ENCODE peak calls at places on chromosomes 1 and 21, in four cellular contexts. I, L, D and W are unnamed samples.

GRCh38 chr1:185961664-185962063 is 227.5 kb downstream of the HMCN1 start:
- ATAC-seq in I (no peak), L (no peak), D (peak), W (no peak)

GRCh38 chr1:101150266-101150665 is 86.6 kb upstream of the S1PR1 start:
- ATAC-seq in I (no peak), L (no peak), D (no peak), W (no peak)

GRCh38 chr1:2229032-2229920 is 1.2 kb downstream of the SKI start:
- ATAC-seq in I (peak), L (no peak), D (peak), W (peak)

GRCh38 chr1:62725255-62725654 is 37.1 kb upstream of the DOCK7 start:
- ATAC-seq in I (no peak), L (no peak), D (no peak), W (no peak)

GRCh38 chr1:107477233-107477632 is 336.4 kb downstream of the NTNG1 start:
- ATAC-seq in I (no peak), L (no peak), D (no peak), W (no peak)

GRCh38 chr1:11320153-11320936 is 47.3 kb downstream of the UBIAD1 start:
- ATAC-seq in I (no peak), L (peak), D (no peak), W (no peak)

GRCh38 chr1:91997607-91998195 is 32.1 kb upstream of the EPHX4 start:
- ATAC-seq in I (no peak), L (no peak), D (peak), W (no peak)

GRCh38 chr1:47823016-47823843 is 174.0 kb downstream of the TRABD2B start:
- ATAC-seq in I (no peak), L (no peak), D (no peak), W (no peak)

GRCh38 chr1:173451981-173452380 is 25.2 kb upstream of the PRDX6 start:
- ATAC-seq in I (no peak), L (no peak), D (peak), W (peak)

GRCh38 chr1:2152914-2153313 is 41.7 kb downstream of the FAAP20 start:
- ATAC-seq in I (no peak), L (no peak), D (no peak), W (no peak)

GRCh38 chr1:25658791-25659431 is 42.3 kb downstream of the MAN1C1 start:
- ATAC-seq in I (peak), L (no peak), D (peak), W (peak)

GRCh38 chr1:10189659-10190058 is 20.7 kb upstream of the KIF1B start:
- ATAC-seq in I (no peak), L (no peak), D (no peak), W (no peak)

GRCh38 chr1:112998592-112999235 is 42.7 kb upstream of the SLC16A1 start:
- ATAC-seq in I (peak), L (no peak), D (peak), W (peak)

GRCh38 chr1:40861227-40862003 is 748 bp downstream of the CITED4 start:
- ATAC-seq in I (peak), L (no peak), D (peak), W (peak)

GRCh38 chr1:65952692-65953091 is 160.0 kb downstream of the PDE4B start:
- ATAC-seq in I (no peak), L (no peak), D (no peak), W (no peak)

GRCh38 chr1:223421025-223421424 is 27.8 kb downstream of the CCDC185 start:
- ATAC-seq in I (no peak), L (no peak), D (no peak), W (no peak)

GRCh38 chr1:1348420-1349255 is 580 bp downstream of the DVL1 start:
- ATAC-seq in I (no peak), L (no peak), D (no peak), W (peak)

GRCh38 chr1:54125671-54126070 is 27.1 kb downstream of the CDCP2 start:
- ATAC-seq in I (no peak), L (peak), D (no peak), W (no peak)

GRCh38 chr21:45141507-45141906 is 67.1 kb downstream of the ADARB1 start:
- ATAC-seq in I (no peak), L (no peak), D (no peak), W (no peak)

GRCh38 chr1:173410133-173410793 is 66.9 kb upstream of the PRDX6 start:
- ATAC-seq in I (no peak), L (no peak), D (no peak), W (no peak)

GRCh38 chr1:32881871-32882850 is 4.1 kb upstream of the HPCA start:
- ATAC-seq in I (peak), L (no peak), D (no peak), W (no peak)

GRCh38 chr1:42767510-42767924 is 468 bp downstream of the C1orf50 start:
- ATAC-seq in I (peak), L (peak), D (peak), W (peak)

GRCh38 chr1:39829791-39830533 is 41.3 kb upstream of the BMP8B start:
- ATAC-seq in I (no peak), L (peak), D (no peak), W (no peak)

GRCh38 chr1:160451859-160452232 is 51.5 kb downstream of the VANGL2 start:
- ATAC-seq in I (no peak), L (no peak), D (no peak), W (no peak)

GRCh38 chr1:45328680-45329079 is 2.0 kb downstream of the HPDL start:
- ATAC-seq in I (no peak), L (no peak), D (no peak), W (no peak)

GRCh38 chr21:29300547-29301138 is 1.9 kb downstream of the BACH1 start:
- ATAC-seq in I (no peak), L (no peak), D (no peak), W (no peak)

GRCh38 chr1:145889722-145890121 is 4.1 kb upstream of the ANKRD35 start:
- ATAC-seq in I (no peak), L (no peak), D (no peak), W (no peak)

GRCh38 chr1:156076609-156077429 is 5.4 kb downstream of the MEX3A start:
- ATAC-seq in I (peak), L (no peak), D (peak), W (peak)

GRCh38 chr1:51535006-51535592 is 16.0 kb upstream of the EPS15 start:
- ATAC-seq in I (peak), L (peak), D (peak), W (peak)

GRCh38 chr21:17045214-17045835 is 467.5 kb upstream of the CXADR start:
- ATAC-seq in I (no peak), L (no peak), D (peak), W (no peak)
- TF ChIP-seq CTCF in I (peak), L (no peak), D (peak), W (peak)

DNA sequence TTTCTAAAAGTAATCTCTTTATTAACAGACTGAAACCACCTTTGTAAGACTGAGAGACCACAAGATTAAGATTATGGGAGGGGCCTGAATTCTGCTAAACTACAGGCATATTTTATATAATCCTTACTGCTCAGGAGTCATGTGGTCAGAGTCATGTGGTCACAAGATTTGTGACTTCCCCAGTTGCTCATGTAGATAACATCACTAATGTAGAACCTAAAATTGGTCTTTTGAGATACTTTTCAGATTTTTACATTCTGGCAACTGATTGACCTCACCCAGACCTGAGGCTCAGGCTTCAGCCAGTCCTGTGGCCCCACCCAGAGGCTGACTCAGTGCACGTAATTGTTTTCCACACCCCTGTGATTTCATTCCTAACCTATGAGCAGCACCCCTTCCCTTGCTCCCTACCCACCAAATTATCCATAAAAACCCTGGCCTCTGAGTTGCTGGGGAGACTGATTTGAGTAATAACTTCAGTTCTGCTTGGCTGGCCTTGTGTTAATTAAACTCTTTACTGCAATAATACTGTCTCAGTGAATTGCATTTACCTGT is 41.8 kb upstream of the ZNF326 start:
- ATAC-seq in I (no peak), L (peak), D (peak), W (no peak)
- TF ChIP-seq CTCF in I (peak), L (no peak), D (no peak), W (no peak)

DNA sequence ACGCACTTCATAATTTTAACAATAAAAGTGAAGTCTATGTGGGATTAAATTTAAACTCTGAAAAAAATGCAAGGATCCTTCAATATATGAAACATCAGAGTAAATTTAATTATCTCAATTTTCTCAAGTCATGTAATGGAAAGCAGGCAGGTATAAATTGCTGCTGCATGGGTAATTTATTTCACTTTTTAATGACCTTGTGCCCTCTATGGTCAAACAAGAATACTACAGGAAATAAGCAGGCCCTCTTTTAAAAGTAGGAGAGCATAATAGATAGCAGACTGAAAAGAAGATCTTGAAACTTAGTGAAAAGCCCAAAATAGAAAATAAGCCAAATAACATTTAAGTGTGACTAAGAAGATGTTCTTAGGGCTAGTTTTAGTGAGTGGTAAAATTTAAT is 22.9 kb downstream of the BCAS2 start:
- ATAC-seq in I (no peak), L (peak), D (peak), W (no peak)
- TF ChIP-seq CTCF in I (peak), L (peak), D (no peak), W (no peak)

DNA sequence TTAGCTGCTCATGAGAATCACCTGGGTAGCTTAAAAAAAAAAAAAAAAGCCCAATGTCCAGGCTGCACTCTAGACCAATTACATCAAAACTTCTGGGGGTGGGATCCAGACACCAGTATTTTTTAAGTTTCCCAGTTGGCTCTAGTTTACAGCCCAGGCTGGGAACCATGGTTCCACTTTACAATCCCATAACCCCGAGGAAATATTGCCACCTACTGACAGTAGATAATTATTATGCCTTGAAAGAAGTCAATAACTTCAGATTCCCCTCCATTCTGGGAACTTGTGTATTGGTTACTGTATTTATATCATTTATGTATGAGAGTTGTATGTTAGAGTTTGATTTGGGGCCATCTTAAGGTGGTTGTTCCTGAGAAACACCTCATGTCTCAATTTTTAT is 100.2 kb downstream of the SPATA46 start:
- ATAC-seq in I (no peak), L (peak), D (peak), W (no peak)
- TF ChIP-seq CTCF in I (peak), L (peak), D (no peak), W (no peak)

DNA sequence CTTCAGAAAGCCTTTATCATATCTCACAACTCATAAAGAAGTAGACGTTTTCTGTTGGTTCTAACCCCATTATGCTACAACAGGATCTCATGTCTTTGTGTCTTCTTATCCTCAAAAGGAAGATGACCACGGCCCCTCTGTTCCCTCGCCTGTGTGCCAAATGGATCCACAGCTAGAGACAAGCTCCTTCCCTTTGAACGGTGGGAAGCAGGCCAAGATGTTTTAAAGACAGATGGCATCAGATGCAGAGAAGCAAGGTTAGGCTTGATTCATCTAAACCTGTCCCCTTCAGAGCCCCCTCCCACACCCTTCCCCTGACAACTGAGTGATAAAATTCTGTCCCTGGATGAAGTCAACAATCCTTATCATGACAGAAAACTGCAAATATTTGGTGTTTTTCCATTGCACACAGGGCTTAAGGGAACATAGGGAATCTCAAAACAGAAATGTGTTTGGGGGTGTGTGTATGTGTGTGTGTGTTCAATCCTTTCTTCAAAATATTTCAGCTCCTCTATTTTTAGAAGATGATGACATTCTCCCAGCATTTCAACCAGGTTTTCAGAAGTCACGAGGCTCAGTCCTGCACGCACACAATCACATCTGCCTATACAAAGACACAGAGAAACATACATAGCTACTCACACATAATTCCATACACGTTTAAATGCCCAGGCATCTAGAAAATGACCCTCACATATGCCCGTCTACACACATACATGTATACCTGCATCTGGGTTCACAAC is 27.8 kb upstream of the FMOD start:
- ATAC-seq in I (peak), L (no peak), D (no peak), W (peak)
- TF ChIP-seq CTCF in I (no peak), L (no peak), D (no peak), W (no peak)

DNA sequence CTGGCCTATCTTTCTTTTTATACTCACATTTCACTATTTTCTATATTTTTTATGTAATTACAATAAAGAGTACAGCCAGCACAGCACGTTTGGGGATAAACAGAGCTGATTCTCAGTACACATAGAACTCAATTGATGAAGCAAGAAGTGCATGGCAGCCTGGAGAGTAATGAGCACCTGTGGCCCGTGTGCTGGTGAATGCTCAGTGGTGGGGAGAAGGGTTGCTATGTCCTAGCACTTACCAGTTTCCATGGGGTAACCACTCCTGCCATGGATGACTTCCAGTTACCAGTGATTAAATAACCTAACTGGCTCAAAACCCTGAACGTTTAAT is 332.0 kb downstream of the CAMTA1 start:
- ATAC-seq in I (no peak), L (no peak), D (no peak), W (no peak)
- TF ChIP-seq CTCF in I (peak), L (peak), D (no peak), W (no peak)